ENCODE peak calls at places on chromosomes 6 and 20, in seven cellular contexts. One of them, this sample, is unnamed.
A peak's percentile ranks its signal among the peaks of the same experiment; 100 is the strongest.

GRCh38 chr6:41894366-41895299 is 542 bp downstream of the USP49 start:
- DNase-seq in PC-9: peak; percentile 3
- DNase-seq in heart right ventricle: no peak
- DNase-seq in hepatocyte: peak; percentile 14
- DNase-seq in adipocyte: peak; percentile 28
- DNase-seq in GM23248: peak; percentile 54
- DNase-seq in cardiac muscle cell: peak; percentile 25
- DNase-seq in this sample: peak; percentile 14

GRCh38 chr6:6315660-6316059 is 4.8 kb downstream of the F13A1 start:
- DNase-seq in PC-9: peak; percentile 12
- DNase-seq in heart right ventricle: peak; percentile 40
- DNase-seq in hepatocyte: peak; percentile 63
- DNase-seq in adipocyte: peak; percentile 50
- DNase-seq in GM23248: peak; percentile 58
- DNase-seq in cardiac muscle cell: peak; percentile 62
- DNase-seq in this sample: peak; percentile 46

GRCh38 chr20:33450867-33451266 is 7.3 kb upstream of the SNTA1 start:
- DNase-seq in PC-9: peak; percentile 49
- DNase-seq in heart right ventricle: no peak
- DNase-seq in hepatocyte: no peak
- DNase-seq in adipocyte: no peak
- DNase-seq in GM23248: peak; percentile 33
- DNase-seq in cardiac muscle cell: no peak
- DNase-seq in this sample: no peak

GRCh38 chr6:108633436-108633835 is 72.7 kb downstream of the FOXO3 start:
- DNase-seq in PC-9: no peak
- DNase-seq in heart right ventricle: no peak
- DNase-seq in hepatocyte: no peak
- DNase-seq in adipocyte: no peak
- DNase-seq in GM23248: no peak
- DNase-seq in cardiac muscle cell: no peak
- DNase-seq in this sample: peak; percentile 38

GRCh38 chr20:52191132-52191435 is 495 bp downstream of the ZFP64 start:
- DNase-seq in PC-9: no peak
- DNase-seq in heart right ventricle: no peak
- DNase-seq in hepatocyte: no peak
- DNase-seq in adipocyte: peak; percentile 65
- DNase-seq in GM23248: no peak
- DNase-seq in cardiac muscle cell: no peak
- DNase-seq in this sample: no peak

GRCh38 chr6:135291288-135292116 is 110.4 kb downstream of the MYB start:
- DNase-seq in PC-9: no peak
- DNase-seq in heart right ventricle: no peak
- DNase-seq in hepatocyte: no peak
- DNase-seq in adipocyte: no peak
- DNase-seq in GM23248: peak; percentile 7
- DNase-seq in cardiac muscle cell: no peak
- DNase-seq in this sample: peak; percentile 73

GRCh38 chr6:69918766-69919165 is 52.4 kb downstream of the COL19A1 start:
- DNase-seq in PC-9: no peak
- DNase-seq in heart right ventricle: no peak
- DNase-seq in hepatocyte: no peak
- DNase-seq in adipocyte: no peak
- DNase-seq in GM23248: peak; percentile 8
- DNase-seq in cardiac muscle cell: no peak
- DNase-seq in this sample: no peak

GRCh38 chr20:3371757-3372156 is 35.7 kb downstream of the DNAAF9 start:
- DNase-seq in PC-9: no peak
- DNase-seq in heart right ventricle: no peak
- DNase-seq in hepatocyte: no peak
- DNase-seq in adipocyte: no peak
- DNase-seq in GM23248: peak; percentile 12
- DNase-seq in cardiac muscle cell: no peak
- DNase-seq in this sample: no peak

GRCh38 chr20:54123587-54124180 is 50.1 kb downstream of the CYP24A1 start:
- DNase-seq in PC-9: peak; percentile 98
- DNase-seq in heart right ventricle: no peak
- DNase-seq in hepatocyte: peak; percentile 90
- DNase-seq in adipocyte: peak; percentile 75
- DNase-seq in GM23248: peak; percentile 98
- DNase-seq in cardiac muscle cell: peak; percentile 23
- DNase-seq in this sample: no peak

GRCh38 chr6:70549327-70549726 is 17.4 kb upstream of the SDHAF4 start:
- DNase-seq in PC-9: no peak
- DNase-seq in heart right ventricle: no peak
- DNase-seq in hepatocyte: no peak
- DNase-seq in adipocyte: no peak
- DNase-seq in GM23248: peak; percentile 23
- DNase-seq in cardiac muscle cell: no peak
- DNase-seq in this sample: no peak

GRCh38 chr6:129138739-129139405 is 255.9 kb downstream of the LAMA2 start:
- DNase-seq in PC-9: no peak
- DNase-seq in heart right ventricle: no peak
- DNase-seq in hepatocyte: no peak
- DNase-seq in adipocyte: no peak
- DNase-seq in GM23248: no peak
- DNase-seq in cardiac muscle cell: no peak
- DNase-seq in this sample: no peak

GRCh38 chr20:32316667-32317066 is 39.2 kb downstream of the KIF3B start:
- DNase-seq in PC-9: no peak
- DNase-seq in heart right ventricle: no peak
- DNase-seq in hepatocyte: no peak
- DNase-seq in adipocyte: no peak
- DNase-seq in GM23248: peak; percentile 65
- DNase-seq in cardiac muscle cell: no peak
- DNase-seq in this sample: no peak

GRCh38 chr20:25525295-25525694 is 60.0 kb downstream of the NINL start:
- DNase-seq in PC-9: no peak
- DNase-seq in heart right ventricle: no peak
- DNase-seq in hepatocyte: no peak
- DNase-seq in adipocyte: no peak
- DNase-seq in GM23248: no peak
- DNase-seq in cardiac muscle cell: no peak
- DNase-seq in this sample: no peak

GRCh38 chr6:17714879-17715860 is 8.4 kb upstream of the NUP153 start:
- DNase-seq in PC-9: peak; percentile 47
- DNase-seq in heart right ventricle: no peak
- DNase-seq in hepatocyte: peak; percentile 35
- DNase-seq in adipocyte: peak; percentile 83
- DNase-seq in GM23248: peak; percentile 93
- DNase-seq in cardiac muscle cell: no peak
- DNase-seq in this sample: peak; percentile 82

DNA sequence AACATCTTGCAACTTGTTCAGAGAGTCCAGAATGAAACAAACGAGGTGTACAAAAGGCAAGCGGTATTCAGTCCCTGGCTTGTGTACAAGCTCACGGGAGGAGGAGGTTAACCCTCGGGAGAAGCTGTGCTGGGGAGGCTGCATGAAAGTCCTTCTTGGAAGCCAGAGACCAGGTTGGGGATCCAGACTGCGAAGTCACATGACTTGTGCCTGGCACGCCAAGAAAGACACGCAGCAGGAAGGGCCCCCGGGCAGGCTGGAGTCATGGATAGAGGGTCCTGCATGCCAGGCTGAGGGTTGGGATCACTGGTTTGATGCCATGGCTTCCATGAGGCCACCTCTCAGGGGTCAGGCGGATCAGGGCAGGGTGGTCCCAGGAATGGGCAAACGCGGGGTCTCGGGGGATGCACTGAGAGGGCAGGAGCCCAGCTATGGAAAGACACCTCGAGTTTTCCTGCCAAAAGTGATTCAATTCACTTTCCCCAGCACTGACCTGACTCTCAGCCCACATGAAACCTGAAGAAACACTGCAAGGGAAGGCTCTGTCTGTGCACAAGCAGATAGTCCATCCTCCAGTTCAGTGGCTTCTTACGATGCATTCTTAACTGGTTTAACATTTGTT is 79.4 kb downstream of the DLL1 start:
- DNase-seq in PC-9: no peak
- DNase-seq in heart right ventricle: no peak
- DNase-seq in hepatocyte: no peak
- DNase-seq in adipocyte: no peak
- DNase-seq in GM23248: no peak
- DNase-seq in cardiac muscle cell: no peak
- DNase-seq in this sample: no peak
- H3K9me3 ChIP-seq in PC-9: no peaks in the 10 kb centered on the region
- H3K9me3 ChIP-seq in heart right ventricle: no peaks in the 10 kb centered on the region
- H3K9me3 ChIP-seq in hepatocyte: no peaks in the 10 kb centered on the region
- H3K9me3 ChIP-seq in adipocyte: no peaks in the 10 kb centered on the region
- H3K9me3 ChIP-seq in GM23248: no peaks in the 10 kb centered on the region
- H3K9me3 ChIP-seq in cardiac muscle cell: no peaks in the 10 kb centered on the region
- H3K9me3 ChIP-seq in this sample: no peaks in the 10 kb centered on the region

DNA sequence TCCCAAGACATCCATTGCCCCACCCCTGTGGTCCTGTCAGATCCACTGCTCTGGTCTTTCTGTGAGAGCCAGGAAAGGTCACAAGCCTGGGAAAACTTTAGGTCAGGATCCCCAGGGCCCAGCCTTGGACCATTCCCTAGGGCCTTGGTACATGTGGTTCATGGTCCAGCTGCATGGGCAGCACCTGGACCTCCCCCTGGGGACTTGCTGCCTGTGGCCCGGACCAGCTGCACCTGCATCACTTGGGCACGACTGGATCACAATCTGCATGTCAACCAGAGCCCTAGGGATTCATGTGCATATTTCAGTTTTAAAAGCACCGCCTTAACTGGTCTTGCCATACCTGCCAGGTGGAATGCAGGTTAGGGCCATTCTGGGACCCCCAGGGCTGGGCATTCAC is 44.3 kb upstream of the MC3R start:
- DNase-seq in PC-9: no peak
- DNase-seq in heart right ventricle: no peak
- DNase-seq in hepatocyte: no peak
- DNase-seq in adipocyte: no peak
- DNase-seq in GM23248: no peak
- DNase-seq in cardiac muscle cell: no peak
- DNase-seq in this sample: no peak
- H3K9me3 ChIP-seq in PC-9: peaks cover 12% of the 10 kb centered on the region
- H3K9me3 ChIP-seq in heart right ventricle: peaks cover 15% of the 10 kb centered on the region
- H3K9me3 ChIP-seq in hepatocyte: no peaks in the 10 kb centered on the region
- H3K9me3 ChIP-seq in adipocyte: peaks cover 18% of the 10 kb centered on the region
- H3K9me3 ChIP-seq in GM23248: no peaks in the 10 kb centered on the region
- H3K9me3 ChIP-seq in cardiac muscle cell: peaks cover 3% of the 10 kb centered on the region
- H3K9me3 ChIP-seq in this sample: peaks cover 9% of the 10 kb centered on the region

GRCh38 chr20:56273491-56273890 is 25.0 kb downstream of the MC3R start:
- DNase-seq in PC-9: no peak
- DNase-seq in heart right ventricle: no peak
- DNase-seq in hepatocyte: no peak
- DNase-seq in adipocyte: no peak
- DNase-seq in GM23248: no peak
- DNase-seq in cardiac muscle cell: no peak
- DNase-seq in this sample: no peak

GRCh38 chr20:56271974-56272373 is 23.4 kb downstream of the MC3R start:
- DNase-seq in PC-9: no peak
- DNase-seq in heart right ventricle: no peak
- DNase-seq in hepatocyte: no peak
- DNase-seq in adipocyte: no peak
- DNase-seq in GM23248: no peak
- DNase-seq in cardiac muscle cell: no peak
- DNase-seq in this sample: no peak

GRCh38 chr20:56274156-56274555 is 25.6 kb downstream of the MC3R start:
- DNase-seq in PC-9: no peak
- DNase-seq in heart right ventricle: no peak
- DNase-seq in hepatocyte: no peak
- DNase-seq in adipocyte: no peak
- DNase-seq in GM23248: no peak
- DNase-seq in cardiac muscle cell: no peak
- DNase-seq in this sample: no peak

DNA sequence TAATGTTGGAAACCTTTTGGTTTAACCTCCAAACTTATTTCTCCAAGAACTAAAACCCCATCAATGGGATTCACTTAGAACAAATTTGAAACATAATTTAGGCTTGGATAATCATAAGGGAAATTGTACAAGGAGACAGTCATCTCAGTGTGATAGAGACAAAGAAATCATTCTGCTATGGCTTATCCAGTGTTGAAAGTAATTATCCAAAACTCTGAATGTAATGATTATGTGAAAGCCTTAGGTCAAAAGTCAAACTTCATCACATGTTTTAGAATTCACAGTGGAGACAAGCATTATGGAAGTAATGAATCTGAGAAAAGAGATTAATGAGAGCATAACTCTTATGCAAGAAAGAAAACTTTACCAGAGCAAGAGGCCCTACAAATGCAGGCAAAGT is 20.0 kb downstream of the MC3R start:
- DNase-seq in PC-9: no peak
- DNase-seq in heart right ventricle: no peak
- DNase-seq in hepatocyte: no peak
- DNase-seq in adipocyte: no peak
- DNase-seq in GM23248: no peak
- DNase-seq in cardiac muscle cell: no peak
- DNase-seq in this sample: no peak
- H3K9me3 ChIP-seq in PC-9: no peaks in the 10 kb centered on the region
- H3K9me3 ChIP-seq in heart right ventricle: no peaks in the 10 kb centered on the region
- H3K9me3 ChIP-seq in hepatocyte: no peaks in the 10 kb centered on the region
- H3K9me3 ChIP-seq in adipocyte: no peaks in the 10 kb centered on the region
- H3K9me3 ChIP-seq in GM23248: no peaks in the 10 kb centered on the region
- H3K9me3 ChIP-seq in cardiac muscle cell: no peaks in the 10 kb centered on the region
- H3K9me3 ChIP-seq in this sample: no peaks in the 10 kb centered on the region

GRCh38 chr6:107396226-107396625 is 63.1 kb downstream of the PDSS2 start:
- DNase-seq in PC-9: no peak
- DNase-seq in heart right ventricle: no peak
- DNase-seq in hepatocyte: no peak
- DNase-seq in adipocyte: no peak
- DNase-seq in GM23248: no peak
- DNase-seq in cardiac muscle cell: no peak
- DNase-seq in this sample: no peak
- H3K9me3 ChIP-seq in PC-9: no peaks in the 10 kb centered on the region
- H3K9me3 ChIP-seq in heart right ventricle: peaks cover 32% of the 10 kb centered on the region
- H3K9me3 ChIP-seq in hepatocyte: peaks cover under 1% of the 10 kb centered on the region
- H3K9me3 ChIP-seq in adipocyte: peaks cover 25% of the 10 kb centered on the region
- H3K9me3 ChIP-seq in GM23248: peaks cover 6% of the 10 kb centered on the region
- H3K9me3 ChIP-seq in cardiac muscle cell: no peaks in the 10 kb centered on the region
- H3K9me3 ChIP-seq in this sample: no peaks in the 10 kb centered on the region

GRCh38 chr20:34776177-34776576 is 49.3 kb downstream of the NCOA6 start:
- DNase-seq in PC-9: no peak
- DNase-seq in heart right ventricle: no peak
- DNase-seq in hepatocyte: no peak
- DNase-seq in adipocyte: no peak
- DNase-seq in GM23248: no peak
- DNase-seq in cardiac muscle cell: no peak
- DNase-seq in this sample: no peak
- H3K9me3 ChIP-seq in PC-9: no peaks in the 10 kb centered on the region
- H3K9me3 ChIP-seq in heart right ventricle: no peaks in the 10 kb centered on the region
- H3K9me3 ChIP-seq in hepatocyte: no peaks in the 10 kb centered on the region
- H3K9me3 ChIP-seq in adipocyte: no peaks in the 10 kb centered on the region
- H3K9me3 ChIP-seq in GM23248: no peaks in the 10 kb centered on the region
- H3K9me3 ChIP-seq in cardiac muscle cell: no peaks in the 10 kb centered on the region
- H3K9me3 ChIP-seq in this sample: no peaks in the 10 kb centered on the region

GRCh38 chr6:157433678-157434081 is 52.7 kb downstream of the ZDHHC14 start:
- DNase-seq in PC-9: no peak
- DNase-seq in heart right ventricle: peak; percentile 50
- DNase-seq in hepatocyte: peak; percentile 27
- DNase-seq in adipocyte: no peak
- DNase-seq in GM23248: no peak
- DNase-seq in cardiac muscle cell: no peak
- DNase-seq in this sample: no peak
- H3K9me3 ChIP-seq in PC-9: no peaks in the 10 kb centered on the region
- H3K9me3 ChIP-seq in heart right ventricle: no peaks in the 10 kb centered on the region
- H3K9me3 ChIP-seq in hepatocyte: no peaks in the 10 kb centered on the region
- H3K9me3 ChIP-seq in adipocyte: no peaks in the 10 kb centered on the region
- H3K9me3 ChIP-seq in GM23248: no peaks in the 10 kb centered on the region
- H3K9me3 ChIP-seq in cardiac muscle cell: no peaks in the 10 kb centered on the region
- H3K9me3 ChIP-seq in this sample: no peaks in the 10 kb centered on the region

This sample was measured in endothelial cell of umbilical vein.